ENCODE peak calls at places on chromosome 7, in seven cellular contexts. D is PC-3, Z is heart right ventricle, C is thoracic aorta, U is lower leg skin, F is neural crest cell, R is cardiac fibroblast. A is an unnamed sample.

GRCh38 chr7:5143935-5144903 is 45.8 kb upstream of the WIPI2 start:
- DNase-seq in D (no peak), Z (no peak), C (no peak), U (no peak), F (no peak), R (peak), A (no peak)

GRCh38 chr7:122300607-122301079 is 3.9 kb downstream of the FEZF1 start:
- DNase-seq in D (no peak), Z (no peak), C (no peak), U (no peak), F (no peak), R (no peak), A (no peak)

GRCh38 chr7:3241686-3242258 is 59.3 kb upstream of the SDK1 start:
- DNase-seq in D (no peak), Z (no peak), C (no peak), U (no peak), F (no peak), R (no peak), A (no peak)

GRCh38 chr7:45923818-45924217 is 2.7 kb upstream of the IGFBP3 start:
- DNase-seq in D (no peak), Z (no peak), C (no peak), U (no peak), F (no peak), R (no peak), A (no peak)

GRCh38 chr7:132998763-132999162 is 83.1 kb downstream of the CHCHD3 start:
- DNase-seq in D (no peak), Z (no peak), C (no peak), U (no peak), F (no peak), R (no peak), A (no peak)

GRCh38 chr7:135729230-135729629 is 1.2 kb upstream of the SLC13A4 start:
- DNase-seq in D (no peak), Z (no peak), C (no peak), U (no peak), F (no peak), R (no peak), A (no peak)

GRCh38 chr7:128710391-128710930 is 28.7 kb upstream of the CALU start:
- DNase-seq in D (no peak), Z (no peak), C (no peak), U (no peak), F (no peak), R (peak), A (peak)

GRCh38 chr7:24548390-24548789 is 24.9 kb upstream of the PALS2 start:
- DNase-seq in D (no peak), Z (no peak), C (no peak), U (no peak), F (no peak), R (no peak), A (no peak)

GRCh38 chr7:110591341-110591740 is 499.6 kb upstream of the LRRN3 start:
- DNase-seq in D (no peak), Z (no peak), C (no peak), U (no peak), F (no peak), R (no peak), A (no peak)

GRCh38 chr7:93889261-93889660 is 1.3 kb downstream of the TFPI2 start:
- DNase-seq in D (peak), Z (no peak), C (no peak), U (no peak), F (no peak), R (peak), A (no peak)

GRCh38 chr7:155009570-155010157 is 6.7 kb upstream of the PAXIP1 start:
- DNase-seq in D (peak), Z (no peak), C (no peak), U (no peak), F (no peak), R (no peak), A (no peak)

GRCh38 chr7:82226191-82226590 is 217.4 kb downstream of the CACNA2D1 start:
- DNase-seq in D (no peak), Z (no peak), C (no peak), U (no peak), F (no peak), R (no peak), A (no peak)

GRCh38 chr7:11313801-11314200 is 340.1 kb downstream of the PHF14 start:
- DNase-seq in D (no peak), Z (no peak), C (no peak), U (no peak), F (no peak), R (no peak), A (no peak)

GRCh38 chr7:155764432-155764798 is 47.8 kb downstream of the SHH start:
- DNase-seq in D (no peak), Z (no peak), C (no peak), U (no peak), F (no peak), R (no peak), A (no peak)

GRCh38 chr7:5419523-5420107 is 4.0 kb downstream of the TNRC18 start:
- DNase-seq in D (peak), Z (peak), C (no peak), U (no peak), F (peak), R (peak), A (no peak)

GRCh38 chr7:73622909-73623797 is 1.2 kb downstream of the MLXIPL start:
- DNase-seq in D (no peak), Z (peak), C (no peak), U (peak), F (no peak), R (peak), A (no peak)

GRCh38 chr7:42091461-42092229 is 145.4 kb downstream of the GLI3 start:
- DNase-seq in D (peak), Z (no peak), C (no peak), U (no peak), F (no peak), R (no peak), A (no peak)

GRCh38 chr7:44615149-44615611 is 8.8 kb downstream of the OGDH start:
- DNase-seq in D (no peak), Z (no peak), C (no peak), U (peak), F (no peak), R (no peak), A (no peak)

GRCh38 chr7:115410427-115410805 is 488.5 kb downstream of the MDFIC start:
- DNase-seq in D (no peak), Z (no peak), C (no peak), U (no peak), F (no peak), R (no peak), A (no peak)

GRCh38 chr7:91089382-91089963 is 174.8 kb upstream of the FZD1 start:
- DNase-seq in D (peak), Z (no peak), C (no peak), U (no peak), F (peak), R (peak), A (no peak)

DNA sequence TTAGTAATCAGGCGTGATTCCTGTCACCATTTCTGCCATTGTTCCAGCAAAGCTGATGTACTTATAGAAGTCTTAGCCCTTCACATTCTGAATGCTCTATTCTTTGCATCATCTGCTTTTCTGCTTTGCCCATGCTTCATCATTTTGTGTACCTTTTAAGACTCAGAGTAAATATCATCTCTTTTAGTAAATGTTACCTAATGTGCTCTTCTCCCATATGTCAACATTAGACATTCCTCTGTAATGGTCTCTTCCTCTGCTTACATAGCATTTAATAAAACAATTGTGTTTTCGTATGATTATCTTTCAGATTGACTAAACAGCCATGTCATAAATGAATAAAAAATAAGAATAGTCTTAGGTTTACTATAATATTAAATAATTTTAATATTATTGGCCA is 719.6 kb upstream of the GRM3 start:
- DNase-seq in D (no peak), Z (no peak), C (no peak), U (no peak), F (no peak), R (no peak), A (no peak)
- TF ChIP-seq CTCF in D (no peak), Z (no peak), C (no peak), U (no peak), F (no peak), R (no peak), A (no peak)

GRCh38 chr7:47284691-47285246 is 297.1 kb downstream of the TNS3 start:
- DNase-seq in D (no peak), Z (no peak), C (no peak), U (no peak), F (no peak), R (no peak), A (no peak)

GRCh38 chr7:47282790-47283496 is 299.0 kb downstream of the TNS3 start:
- DNase-seq in D (no peak), Z (no peak), C (no peak), U (no peak), F (no peak), R (no peak), A (no peak)

GRCh38 chr7:47288060-47288459 is 293.9 kb downstream of the TNS3 start:
- DNase-seq in D (no peak), Z (no peak), C (no peak), U (no peak), F (no peak), R (no peak), A (no peak)

GRCh38 chr7:47283497-47284131 is 298.3 kb downstream of the TNS3 start:
- DNase-seq in D (peak), Z (no peak), C (no peak), U (no peak), F (no peak), R (no peak), A (no peak)

GRCh38 chr7:47285860-47286491 is 295.9 kb downstream of the TNS3 start:
- DNase-seq in D (no peak), Z (no peak), C (no peak), U (no peak), F (no peak), R (peak), A (peak)
- TF ChIP-seq CTCF in D (no peak), Z (no peak), C (no peak), U (no peak), F (no peak), R (peak), A (peak)

DNA sequence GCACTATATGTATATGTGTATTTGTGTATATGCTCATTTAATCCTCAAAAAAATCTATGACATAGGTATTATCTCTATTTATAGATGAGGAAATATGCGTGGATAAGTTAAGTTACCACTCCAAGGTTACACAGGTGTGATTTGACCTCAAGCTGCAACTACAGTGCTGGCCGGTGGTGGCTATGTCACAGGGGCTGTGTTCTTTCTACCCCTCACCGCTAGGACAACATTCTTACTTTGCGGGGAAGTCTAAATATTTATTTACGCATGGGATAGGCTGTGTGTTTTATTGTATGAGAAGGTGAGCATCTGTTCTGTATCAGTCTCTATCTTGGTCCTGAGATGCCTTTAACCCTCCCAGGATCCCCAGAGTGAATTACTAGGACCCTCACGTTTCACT is 60.0 kb downstream of the CREB5 start:
- DNase-seq in D (no peak), Z (no peak), C (no peak), U (no peak), F (no peak), R (no peak), A (no peak)
- TF ChIP-seq CTCF in D (no peak), Z (no peak), C (no peak), U (no peak), F (no peak), R (no peak), A (no peak)

DNA sequence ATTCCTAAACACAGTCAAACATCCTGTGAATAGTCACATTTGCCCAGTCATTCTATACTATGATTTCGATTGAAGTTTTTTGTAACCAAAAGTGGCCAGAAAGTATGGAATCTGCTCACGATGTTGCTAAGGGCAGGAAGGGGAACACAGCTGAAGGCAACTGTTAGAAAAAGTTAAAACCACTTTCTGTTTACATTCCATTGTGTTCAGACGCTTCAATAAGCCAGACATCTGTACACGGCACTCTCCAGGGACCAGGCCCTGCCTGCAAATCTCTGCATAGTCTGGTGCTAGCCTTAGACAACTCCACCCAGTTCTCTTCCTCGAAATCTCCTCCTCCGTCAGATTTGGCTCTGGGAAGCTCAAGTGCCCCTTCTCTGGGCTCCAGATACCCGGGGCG is 17.0 kb upstream of the TMEM120A start:
- DNase-seq in D (no peak), Z (peak), C (no peak), U (no peak), F (no peak), R (peak), A (peak)
- TF ChIP-seq CTCF in D (no peak), Z (no peak), C (no peak), U (no peak), F (no peak), R (no peak), A (no peak)

DNA sequence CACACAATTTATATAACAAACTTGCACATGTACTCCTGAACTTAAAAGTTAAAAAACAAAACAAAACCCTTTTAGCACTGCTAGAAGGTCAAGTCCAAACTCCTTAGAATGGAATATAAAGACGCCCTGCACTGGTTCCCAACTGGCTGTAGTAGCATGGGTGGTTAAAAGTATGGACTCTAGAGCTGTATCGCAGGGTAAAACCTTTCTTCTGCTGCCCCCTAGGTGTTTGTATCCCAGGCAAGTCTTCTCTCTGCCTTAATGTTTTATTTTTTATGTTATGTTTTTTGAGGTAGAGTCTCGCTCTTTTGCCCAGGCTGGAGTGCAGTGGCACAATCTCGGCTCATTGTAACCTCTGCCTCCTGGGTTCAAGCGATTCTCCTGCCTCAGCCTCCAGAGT is 35.2 kb downstream of the LSMEM1 start:
- DNase-seq in D (no peak), Z (no peak), C (no peak), U (no peak), F (no peak), R (no peak), A (no peak)
- TF ChIP-seq CTCF in D (peak), Z (no peak), C (no peak), U (no peak), F (no peak), R (no peak), A (no peak)

GRCh38 chr7:149494738-149495368 is 2.8 kb downstream of the ZNF746 start:
- DNase-seq in D (no peak), Z (no peak), C (no peak), U (no peak), F (no peak), R (peak), A (peak)

GRCh38 chr7:149493366-149493765 is 4.2 kb downstream of the ZNF746 start:
- DNase-seq in D (no peak), Z (no peak), C (no peak), U (no peak), F (no peak), R (no peak), A (no peak)

GRCh38 chr7:149490083-149490482 is 7.5 kb downstream of the ZNF746 start:
- DNase-seq in D (no peak), Z (no peak), C (no peak), U (no peak), F (no peak), R (no peak), A (no peak)

GRCh38 chr7:149489391-149490024 is 8.1 kb downstream of the ZNF746 start:
- DNase-seq in D (peak), Z (no peak), C (no peak), U (no peak), F (no peak), R (no peak), A (no peak)
- TF ChIP-seq CTCF in D (peak), Z (peak), C (no peak), U (no peak), F (no peak), R (no peak), A (no peak)

DNA sequence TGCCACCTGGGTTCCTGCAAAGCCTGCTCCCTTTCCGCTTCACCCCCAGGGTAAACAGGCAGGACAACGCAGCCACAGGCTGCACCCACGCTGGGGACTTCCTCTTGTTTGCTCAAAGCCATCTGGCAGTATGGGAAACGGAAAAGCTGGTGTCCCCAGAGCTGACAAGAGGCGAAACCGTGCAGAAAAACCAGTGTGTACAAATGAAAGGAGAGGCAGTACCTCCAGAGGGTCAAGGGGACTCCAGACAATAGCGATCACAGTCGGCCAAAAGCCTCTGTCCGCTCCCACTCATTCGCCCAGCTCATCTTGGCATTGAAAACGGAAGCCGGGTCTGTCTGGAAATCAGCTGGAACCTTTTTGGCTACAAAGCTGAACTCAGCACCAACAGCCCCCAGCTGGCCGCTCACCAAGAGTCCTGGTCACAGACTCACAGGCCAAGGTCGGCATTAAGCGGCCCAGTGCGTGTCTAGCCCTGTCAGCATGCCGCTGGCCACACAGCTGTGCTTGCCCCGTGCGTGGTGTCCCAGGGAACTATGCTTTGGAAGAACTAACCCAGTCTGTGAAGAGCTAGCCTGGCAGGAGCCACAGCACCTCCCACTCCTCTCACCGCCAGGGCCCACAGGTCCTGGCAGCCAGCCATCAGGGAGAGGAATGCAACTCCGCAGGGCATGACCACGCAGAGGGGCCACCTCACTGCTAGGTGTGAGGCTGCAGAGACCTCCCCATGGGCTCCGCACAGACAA is 10.4 kb downstream of the TNS3 start:
- DNase-seq in D (peak), Z (peak), C (peak), U (peak), F (no peak), R (peak), A (peak)
- TF ChIP-seq CTCF in D (no peak), Z (no peak), C (peak), U (no peak), F (no peak), R (no peak), A (no peak)

A was measured in AG09319.